ENCODE peak calls at places on chromosome X, in ten cellular contexts. O is LNCaP clone FGC; D is HCT116; F is H7; W is fibroblast of pulmonary artery; C is right atrium auricular region; Y is AG04450; K is cardiac muscle cell; E is effector memory CD4-positive, alpha-beta T cell; H is cardiac fibroblast. B is an unnamed sample.
A peak's percentile ranks its signal among the peaks of the same experiment; 100 is the strongest.

GRCh38 chrX:23666282-23666681 is 1.0 kb upstream of the PRDX4 start:
- DNase-seq in O (no peak), D (no peak), F (peak; percentile 52), W (no peak), C (no peak), Y (no peak), K (no peak), E (no peak), H (no peak), B (no peak)

GRCh38 chrX:71927040-71927439 is 16.4 kb downstream of the NHSL2 start:
- DNase-seq in O (no peak), D (no peak), F (no peak), W (no peak), C (no peak), Y (no peak), K (no peak), E (no peak), H (no peak), B (no peak)

GRCh38 chrX:71198066-71198465 is 25.0 kb upstream of the GJB1 start:
- DNase-seq in O (no peak), D (no peak), F (no peak), W (no peak), C (no peak), Y (no peak), K (peak; percentile 20), E (no peak), H (no peak), B (no peak)

GRCh38 chrX:8851487-8851886 is 50.3 kb upstream of the FAM9A start:
- DNase-seq in O (no peak), D (no peak), F (no peak), W (peak; percentile 35), C (no peak), Y (no peak), K (peak; percentile 46), E (no peak), H (no peak), B (no peak)

GRCh38 chrX:54495814-54496516 is at the start of gene FGD1:
- DNase-seq in O (no peak), D (no peak), F (peak; percentile 95), W (peak; percentile 57), C (no peak), Y (no peak), K (peak; percentile 71), E (peak; percentile 1), H (peak; percentile 69), B (peak; percentile 18)

GRCh38 chrX:11702420-11702819 is 36.7 kb upstream of the ARHGAP6 start:
- DNase-seq in O (no peak), D (no peak), F (no peak), W (no peak), C (no peak), Y (no peak), K (no peak), E (no peak), H (no peak), B (no peak)

GRCh38 chrX:118459494-118459893 is 36.1 kb upstream of the DOCK11 start:
- DNase-seq in O (no peak), D (no peak), F (peak; percentile 61), W (peak; percentile 52), C (no peak), Y (no peak), K (peak; percentile 60), E (no peak), H (peak; percentile 66), B (peak; percentile 15)

GRCh38 chrX:103585421-103586313 is at the start of gene TCEAL4:
- DNase-seq in O (no peak), D (no peak), F (peak; percentile 71), W (peak; percentile 48), C (no peak), Y (no peak), K (peak; percentile 63), E (no peak), H (peak; percentile 60), B (no peak)

GRCh38 chrX:71128915-71129765 is 10.7 kb downstream of the MED12 start:
- DNase-seq in O (peak; percentile 30), D (no peak), F (peak; percentile 69), W (peak; percentile 69), C (peak; percentile 67), Y (no peak), K (peak; percentile 68), E (peak; percentile 57), H (peak; percentile 66), B (no peak)

GRCh38 chrX:34873500-34874225 is 68.9 kb upstream of the FAM47B start:
- DNase-seq in O (no peak), D (no peak), F (no peak), W (peak; percentile 42), C (no peak), Y (no peak), K (peak; percentile 74), E (no peak), H (peak; percentile 57), B (no peak)

GRCh38 chrX:14883826-14884225 is 10.6 kb downstream of the MOSPD2 start:
- DNase-seq in O (no peak), D (no peak), F (no peak), W (no peak), C (no peak), Y (no peak), K (no peak), E (no peak), H (no peak), B (no peak)

DNA sequence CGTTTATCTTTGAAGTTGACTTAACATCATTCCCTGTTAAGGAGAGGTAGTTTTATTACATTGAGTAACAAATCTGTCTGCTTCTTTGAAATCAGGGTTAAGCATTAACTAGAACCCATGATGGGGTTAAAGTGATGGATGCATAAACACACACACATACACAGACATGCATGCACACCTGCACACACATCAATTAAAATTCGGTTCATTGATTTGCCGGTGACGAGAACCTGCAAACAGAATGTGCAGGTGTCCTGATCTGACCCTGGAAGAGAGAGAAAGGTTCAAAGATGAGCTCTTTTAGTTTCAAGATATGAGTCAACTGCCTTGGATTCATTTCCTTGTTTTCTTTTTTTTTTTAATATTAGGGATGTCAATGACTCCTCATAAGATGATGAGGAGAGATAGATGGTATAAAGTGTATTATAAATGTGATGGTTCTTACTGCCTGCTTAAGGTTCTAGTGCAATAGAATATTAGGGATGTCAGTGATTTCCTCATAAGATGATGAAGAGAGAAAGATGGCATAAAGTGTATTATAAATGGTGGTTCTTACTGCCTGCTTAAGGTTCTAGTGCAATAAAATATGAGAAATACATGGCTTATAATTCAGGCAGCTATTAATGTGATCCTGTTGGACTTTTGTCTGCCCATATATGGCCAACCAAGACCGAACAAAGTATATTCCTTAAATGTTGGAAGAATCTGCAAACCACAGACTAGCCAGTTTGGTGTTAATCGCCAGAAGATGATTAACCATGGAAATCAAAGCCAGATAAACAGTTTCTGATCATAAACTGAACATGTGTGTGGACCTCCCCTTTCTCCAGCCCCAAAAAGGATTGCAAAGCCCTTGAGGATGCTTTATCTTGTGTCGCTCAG is 14.1 kb upstream of the CD99 start:
- DNase-seq in O (no peak), D (no peak), F (no peak), W (no peak), C (no peak), Y (no peak), K (peak; percentile 43), E (no peak), H (no peak), B (no peak)
- H3K4me3 ChIP-seq in O (no peak overlapping the region), D (no peak overlapping the region), F (no peak overlapping the region), W (no peak overlapping the region), C (no peak overlapping the region), Y (peak overlapping the region; percentile 32), K (no peak overlapping the region), E (no peak overlapping the region), H (no peak overlapping the region), B (no peak overlapping the region)

DNA sequence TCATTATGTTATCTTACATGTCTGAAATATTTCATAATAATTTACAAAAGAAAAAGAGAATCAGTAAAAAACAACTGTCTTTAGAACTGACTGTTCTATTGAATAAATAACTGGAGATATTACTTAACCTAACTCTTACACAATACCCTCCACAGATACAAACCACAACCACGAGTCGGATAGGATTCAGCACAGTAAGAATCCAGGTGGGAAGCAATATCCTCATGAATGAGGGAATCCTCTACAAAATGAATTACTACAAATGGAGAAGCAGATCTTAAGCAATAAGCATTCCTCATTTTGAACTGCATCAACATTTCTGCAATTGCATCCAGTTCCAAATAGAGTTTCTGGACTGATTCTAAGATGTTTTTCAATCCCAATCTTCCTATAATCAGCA is 227.1 kb downstream of the SH2D1A start:
- DNase-seq in O (no peak), D (no peak), F (no peak), W (peak; percentile 1), C (no peak), Y (no peak), K (peak; percentile 0), E (no peak), H (no peak), B (no peak)
- H3K4me3 ChIP-seq in O (no peak overlapping the region), D (no peak overlapping the region), F (no peak overlapping the region), W (no peak overlapping the region), C (no peak overlapping the region), Y (no peak overlapping the region), K (no peak overlapping the region), E (no peak overlapping the region), H (no peak overlapping the region), B (no peak overlapping the region)

GRCh38 chrX:65194547-65194946 is 218.3 kb upstream of the ZC4H2 start:
- DNase-seq in O (no peak), D (no peak), F (no peak), W (no peak), C (no peak), Y (no peak), K (no peak), E (no peak), H (no peak), B (no peak)

GRCh38 chrX:65195621-65196020 is 219.4 kb upstream of the ZC4H2 start:
- DNase-seq in O (no peak), D (no peak), F (peak; percentile 2), W (no peak), C (no peak), Y (no peak), K (no peak), E (no peak), H (no peak), B (no peak)

GRCh38 chrX:65196758-65197371 is 220.6 kb upstream of the ZC4H2 start:
- DNase-seq in O (no peak), D (no peak), F (peak; percentile 53), W (no peak), C (no peak), Y (no peak), K (no peak), E (no peak), H (no peak), B (no peak)
- H3K4me3 ChIP-seq in O (no peak overlapping the region), D (no peak overlapping the region), F (peak overlapping the region; percentile 16), W (no peak overlapping the region), C (no peak overlapping the region), Y (no peak overlapping the region), K (peak overlapping the region; percentile 8), E (no peak overlapping the region), H (no peak overlapping the region), B (no peak overlapping the region)

DNA sequence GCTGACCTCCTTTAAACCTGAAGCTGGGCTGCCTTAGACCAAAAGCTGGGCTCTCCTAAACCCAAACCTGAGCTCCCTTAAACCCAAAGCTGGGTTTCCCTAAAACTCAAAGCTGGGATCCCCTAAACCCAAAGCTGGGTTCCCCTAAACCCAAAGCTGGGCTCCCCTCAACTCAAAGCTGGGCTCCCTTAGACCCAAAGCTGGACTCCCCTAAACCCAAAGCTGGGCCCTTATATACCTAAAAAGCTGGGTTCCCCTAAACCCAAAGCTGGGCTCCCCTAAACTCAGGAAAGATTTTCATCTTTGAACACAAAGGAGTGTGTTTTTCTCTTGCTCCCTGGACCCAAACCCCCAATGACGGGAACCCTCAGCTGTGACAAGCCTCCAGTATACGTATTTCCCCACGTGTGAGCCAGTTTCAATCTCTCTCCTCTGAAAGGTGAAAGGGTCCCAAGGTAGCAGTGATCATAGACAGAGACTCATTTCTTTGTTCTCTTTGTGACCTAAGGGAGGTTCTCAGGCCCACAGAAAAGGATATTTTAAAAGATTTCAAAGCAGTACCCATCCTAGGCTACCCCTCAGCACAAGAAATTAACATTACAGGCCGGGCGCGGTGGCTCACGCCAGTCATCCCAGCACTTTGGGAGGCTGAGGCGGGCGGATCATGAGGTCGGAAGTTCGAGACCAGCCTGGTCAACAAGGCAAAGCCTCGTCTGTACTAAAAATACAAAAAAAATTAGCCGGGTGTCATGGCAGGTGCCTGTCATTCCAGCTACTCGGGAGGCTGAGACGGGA is 31.3 kb upstream of the ASMTL start:
- DNase-seq in O (no peak), D (no peak), F (no peak), W (no peak), C (peak; percentile 30), Y (no peak), K (no peak), E (no peak), H (no peak), B (no peak)
- H3K4me3 ChIP-seq in O (no peak overlapping the region), D (no peak overlapping the region), F (no peak overlapping the region), W (no peak overlapping the region), C (no peak overlapping the region), Y (no peak overlapping the region), K (no peak overlapping the region), E (no peak overlapping the region), H (no peak overlapping the region), B (no peak overlapping the region)

B was measured in Jurkat, Clone E6-1.